ENCODE peak calls at places on chromosome 11, in four cellular contexts. I, N, Y and R are unnamed samples.

GRCh38 chr11:67119577-67120391 is 721 bp downstream of the KDM2A start:
- DNase-seq in N (peak), I (peak), Y (peak), R (peak)

GRCh38 chr11:65378208-65378927 is 4.1 kb downstream of the SLC25A45 start:
- DNase-seq in Y (no peak), N (no peak), I (no peak), R (no peak)

GRCh38 chr11:49499117-49499516 is 290.7 kb upstream of the FOLH1 start:
- DNase-seq in N (no peak), I (no peak), Y (no peak), R (no peak)

GRCh38 chr11:43555811-43556210 is 124.7 kb upstream of the HSD17B12 start:
- DNase-seq in Y (no peak), I (peak), N (no peak), R (peak)

GRCh38 chr11:7300281-7300680 is 48.6 kb downstream of the SYT9 start:
- DNase-seq in I (no peak), N (no peak), Y (no peak), R (no peak)

GRCh38 chr11:64131657-64132387 is 34.1 kb downstream of the MACROD1 start:
- DNase-seq in Y (no peak), N (no peak), I (no peak), R (no peak)

GRCh38 chr11:33620423-33621120 is 80.1 kb downstream of the C11orf91 start:
- DNase-seq in N (no peak), Y (peak), I (no peak), R (peak)

GRCh38 chr11:133800666-133801065 is 44.6 kb downstream of the SPATA19 start:
- DNase-seq in Y (no peak), I (no peak), N (no peak), R (no peak)

GRCh38 chr11:3093281-3094191 is 36.3 kb upstream of the CARS1 start:
- DNase-seq in I (no peak), Y (no peak), N (no peak), R (no peak)

GRCh38 chr11:102911758-102912481 is 37.1 kb upstream of the MMP12 start:
- DNase-seq in N (no peak), I (no peak), Y (no peak), R (no peak)

GRCh38 chr11:110990316-110990715 is 255.2 kb upstream of the POU2AF2 start:
- DNase-seq in I (no peak), N (no peak), Y (no peak), R (no peak)

GRCh38 chr11:61973603-61974162 is 6.2 kb upstream of the FTH1 start:
- DNase-seq in N (peak), I (no peak), Y (no peak), R (peak)

GRCh38 chr11:1156506-1157340 is 1.0 kb upstream of the MUC5AC start:
- DNase-seq in Y (no peak), I (no peak), N (no peak), R (no peak)

GRCh38 chr11:107293677-107294344 is 163.8 kb downstream of the CWF19L2 start:
- DNase-seq in I (peak), Y (no peak), N (no peak), R (no peak)

GRCh38 chr11:131465746-131466145 is 95.3 kb downstream of the NTM start:
- DNase-seq in I (no peak), Y (no peak), N (no peak), R (no peak)

GRCh38 chr11:65921033-65921555 is 1.9 kb downstream of the DRAP1 start:
- DNase-seq in I (no peak), N (no peak), Y (no peak), R (no peak)

GRCh38 chr11:12914401-12914912 is 94.7 kb upstream of the RASSF10 start:
- DNase-seq in I (peak), Y (no peak), N (peak), R (no peak)

GRCh38 chr11:119316729-119317591 is at the start of gene MCAM:
- DNase-seq in Y (peak), N (no peak), I (peak), R (no peak)

GRCh38 chr11:130220311-130221030 is 60.9 kb downstream of the ST14 start:
- DNase-seq in Y (no peak), I (no peak), N (no peak), R (no peak)

GRCh38 chr11:101583180-101584128 is at the start of gene TRPC6:
- DNase-seq in N (peak), Y (no peak), I (peak), R (peak)

GRCh38 chr11:45658292-45658991 is 7.0 kb downstream of the CHST1 start:
- DNase-seq in I (peak), N (no peak), Y (peak), R (peak)

GRCh38 chr11:33062137-33062536 is 22.8 kb downstream of the TCP11L1 start:
- DNase-seq in Y (no peak), I (peak), N (no peak), R (no peak)

GRCh38 chr11:1033016-1033798 is 3.3 kb downstream of the MUC6 start:
- DNase-seq in N (no peak), I (no peak), Y (no peak), R (no peak)

GRCh38 chr11:20114588-20114987 is 45.7 kb downstream of the DBX1 start:
- DNase-seq in I (no peak), Y (no peak), N (no peak), R (peak)

GRCh38 chr11:68936358-68936636 is 32.6 kb downstream of the IGHMBP2 start:
- DNase-seq in N (no peak), I (no peak), Y (no peak), R (no peak)

GRCh38 chr11:62427630-62428233 is 8.9 kb downstream of the SCGB1A1 start:
- DNase-seq in I (peak), N (no peak), Y (no peak), R (no peak)

GRCh38 chr11:1161410-1162152 is 3.8 kb downstream of the MUC5AC start:
- DNase-seq in I (no peak), N (no peak), Y (no peak), R (no peak)

GRCh38 chr11:23954730-23955129 is 542.1 kb upstream of the LUZP2 start:
- DNase-seq in I (no peak), Y (no peak), N (no peak), R (no peak)

GRCh38 chr11:46661836-46662235 is 38.6 kb downstream of the ARHGAP1 start:
- DNase-seq in Y (no peak), I (no peak), N (no peak), R (no peak)

GRCh38 chr11:118834428-118835028 is 43.6 kb upstream of the DDX6 start:
- DNase-seq in I (peak), Y (no peak), N (no peak), R (peak)

GRCh38 chr11:33452806-33453205 is 195.6 kb downstream of the HIPK3 start:
- DNase-seq in I (peak), Y (peak), N (no peak), R (peak)

GRCh38 chr11:64209563-64209843 is 3.0 kb downstream of the FERMT3 start:
- DNase-seq in Y (no peak), I (no peak), N (no peak), R (no peak)

GRCh38 chr11:66728760-66729385 is at the start of gene SPTBN2:
- DNase-seq in Y (no peak), I (no peak), N (no peak), R (no peak)

GRCh38 chr11:134330611-134331564 is 900 bp upstream of the GLB1L2 start:
- DNase-seq in Y (no peak), N (no peak), I (no peak), R (no peak)

GRCh38 chr11:38824573-38824972 is 2226.5 kb upstream of the RAG2 start:
- DNase-seq in Y (no peak), I (peak), N (no peak), R (peak)

GRCh38 chr11:490186-490929 is 16.7 kb downstream of the RNH1 start:
- DNase-seq in Y (no peak), I (no peak), N (no peak), R (no peak)

GRCh38 chr11:83568474-83568873 is 282.3 kb upstream of the CCDC90B start:
- DNase-seq in N (no peak), Y (no peak), I (no peak), R (no peak)
- H3K4me3 ChIP-seq in N (no peak), Y (no peak), I (no peak), R (no peak)

DNA sequence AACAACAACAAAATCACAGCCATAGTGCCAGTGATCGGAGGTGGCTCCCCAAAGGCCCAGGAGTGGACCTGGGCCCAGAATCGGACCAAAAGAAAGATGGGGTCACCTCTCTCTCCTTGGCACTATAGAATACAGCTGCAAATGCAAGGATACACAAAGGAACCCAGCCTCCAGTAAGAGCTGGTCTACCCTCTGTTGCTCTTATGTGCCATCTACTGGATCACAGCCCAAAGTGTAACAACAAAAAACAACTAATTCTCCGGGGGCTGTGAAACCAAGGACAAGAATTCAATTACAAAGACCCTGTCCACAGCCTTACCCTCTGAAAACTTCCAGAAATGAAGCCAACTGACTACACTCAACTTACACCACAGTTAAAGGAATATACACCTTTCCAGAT is 21.6 kb downstream of the OR8G5 start:
- DNase-seq in N (no peak), Y (no peak), I (no peak), R (no peak)
- TF ChIP-seq CTCF in N (no peak), Y (peak), I (no peak), R (peak)

GRCh38 chr11:108664241-108664640 is 628 bp upstream of the DDX10 start:
- DNase-seq in I (no peak), N (no peak), Y (no peak), R (no peak)
- H3K4me3 ChIP-seq in I (peak), N (peak), Y (peak), R (peak)

GRCh38 chr11:112732031-112732430 is 229.2 kb upstream of the NCAM1 start:
- DNase-seq in I (no peak), N (no peak), Y (no peak), R (no peak)
- TF ChIP-seq CTCF in I (no peak), N (no peak), Y (no peak), R (no peak)

DNA sequence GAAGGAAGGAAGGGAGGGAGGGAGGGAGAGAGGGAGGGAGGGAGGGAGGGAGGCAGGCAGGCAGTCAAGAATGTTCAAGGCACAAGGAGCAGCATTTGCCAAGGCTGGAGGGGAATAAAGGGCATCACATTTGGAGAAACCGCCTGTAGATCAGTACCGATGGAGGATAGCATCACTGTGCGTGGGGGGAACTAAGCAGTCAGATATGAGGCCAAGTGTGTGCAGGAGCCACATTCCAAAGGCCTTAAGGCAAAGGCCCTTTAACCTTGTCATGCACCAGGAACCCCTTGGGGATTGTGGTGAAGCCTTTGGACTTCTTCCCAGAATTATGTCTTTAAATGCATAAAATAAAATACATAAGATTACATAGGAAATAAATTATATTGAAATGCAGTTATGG is 532.1 kb downstream of the BUD13 start:
- DNase-seq in Y (no peak), N (no peak), I (no peak), R (peak)
- H3K4me3 ChIP-seq in Y (no peak), N (no peak), I (no peak), R (no peak)

GRCh38 chr11:36109850-36110606 is 166.2 kb downstream of the LDLRAD3 start:
- DNase-seq in I (no peak), Y (no peak), N (no peak), R (peak)
- TF ChIP-seq CTCF in I (no peak), Y (no peak), N (no peak), R (no peak)

GRCh38 chr11:17718510-17718962 is 835 bp upstream of the MYOD1 start:
- DNase-seq in I (no peak), Y (no peak), N (no peak), R (no peak)
- H3K4me3 ChIP-seq in I (no peak), Y (no peak), N (no peak), R (no peak)